ENCODE peak calls at places on chromosome 16, in four cellular contexts. N is IMR-90, U is K562, S is GM12878. F is an unnamed sample.

GRCh38 chr16:11726008-11726407 is 16.6 kb downstream of the TXNDC11 start:
- DNase-seq in U (no peak), N (no peak), S (no peak), F (no peak)

GRCh38 chr16:15507299-15507958 is 73.0 kb downstream of the BMERB1 start:
- DNase-seq in N (peak), S (no peak), U (no peak), F (peak)

GRCh38 chr16:72837846-72838661 is 209.9 kb downstream of the ZFHX3 start:
- DNase-seq in U (no peak), N (peak), S (no peak), F (no peak)

GRCh38 chr16:54266363-54266955 is 20.1 kb downstream of the IRX3 start:
- DNase-seq in S (no peak), N (no peak), U (no peak), F (no peak)

GRCh38 chr16:28208824-28209223 is 2.9 kb downstream of the XPO6 start:
- DNase-seq in U (no peak), S (no peak), N (no peak), F (peak)

GRCh38 chr16:86086471-86086870 is 187.5 kb downstream of the IRF8 start:
- DNase-seq in U (no peak), S (no peak), N (no peak), F (no peak)

GRCh38 chr16:74991593-74992403 is 6.9 kb upstream of the WDR59 start:
- DNase-seq in N (no peak), U (peak), S (no peak), F (no peak)

GRCh38 chr16:15482748-15483118 is 48.3 kb downstream of the BMERB1 start:
- DNase-seq in N (no peak), S (no peak), U (no peak), F (no peak)

GRCh38 chr16:56336071-56336688 is 89.2 kb downstream of the AMFR start:
- DNase-seq in U (peak), N (no peak), S (no peak), F (no peak)

GRCh38 chr16:57871457-57871856 is 69.2 kb upstream of the KIFC3 start:
- DNase-seq in S (no peak), U (no peak), N (peak), F (peak)

GRCh38 chr16:50699345-50700159 is 6.1 kb downstream of the NOD2 start:
- DNase-seq in S (no peak), N (peak), U (no peak), F (no peak)

GRCh38 chr16:25256821-25257503 is 683 bp downstream of the ZKSCAN2 start:
- DNase-seq in U (peak), S (no peak), N (peak), F (no peak)

GRCh38 chr16:27161398-27161797 is 41.9 kb upstream of the KDM8 start:
- DNase-seq in N (no peak), U (peak), S (no peak), F (no peak)

GRCh38 chr16:12257926-12258561 is 281.5 kb downstream of the SNX29 start:
- DNase-seq in S (no peak), U (peak), N (no peak), F (no peak)

GRCh38 chr16:20851601-20852000 is 45.3 kb downstream of the REXO5 start:
- DNase-seq in N (peak), S (no peak), U (no peak), F (peak)

GRCh38 chr16:79021991-79022390 is 578.5 kb downstream of the MAF start:
- DNase-seq in S (no peak), N (no peak), U (no peak), F (no peak)

GRCh38 chr16:30371248-30371816 is 1.0 kb upstream of the TBC1D10B start:
- DNase-seq in N (no peak), U (no peak), S (no peak), F (no peak)

GRCh38 chr16:24418729-24419128 is 120.6 kb upstream of the RBBP6 start:
- DNase-seq in S (no peak), U (no peak), N (no peak), F (no peak)

GRCh38 chr16:56618138-56618537 is 7.4 kb upstream of the MT1E start:
- DNase-seq in U (no peak), S (no peak), N (no peak), F (no peak)

GRCh38 chr16:49473131-49473530 is 99.5 kb downstream of the C16orf78 start:
- DNase-seq in S (no peak), N (no peak), U (no peak), F (no peak)

GRCh38 chr16:81645303-81645702 is 133.8 kb upstream of the PLCG2 start:
- DNase-seq in N (peak), U (no peak), S (no peak), F (peak)

GRCh38 chr16:30084816-30085159 is 6.9 kb downstream of the TBX6 start:
- DNase-seq in S (no peak), N (no peak), U (no peak), F (no peak)

GRCh38 chr16:89201467-89202377 is 1.4 kb upstream of the SLC22A31 start:
- DNase-seq in N (peak), U (peak), S (no peak), F (peak)

GRCh38 chr16:1764971-1765370 is 6.4 kb downstream of the NME3 start:
- DNase-seq in S (no peak), U (no peak), N (no peak), F (no peak)

GRCh38 chr16:66944054-66944441 is 8.7 kb downstream of the CES2 start:
- DNase-seq in S (no peak), N (no peak), U (no peak), F (no peak)

GRCh38 chr16:87310610-87311009 is 6.6 kb downstream of the C16orf95 start:
- DNase-seq in U (no peak), N (no peak), S (no peak), F (no peak)

GRCh38 chr16:49567940-49568339 is 194.3 kb downstream of the C16orf78 start:
- DNase-seq in N (no peak), U (peak), S (no peak), F (no peak)

GRCh38 chr16:1698680-1699079 is 7.3 kb upstream of the MAPK8IP3 start:
- DNase-seq in U (no peak), S (no peak), N (no peak), F (no peak)

GRCh38 chr16:1144476-1145382 is 8.2 kb upstream of the CACNA1H start:
- DNase-seq in N (no peak), S (no peak), U (no peak), F (no peak)

GRCh38 chr16:4651842-4652241 is 27.2 kb downstream of the MGRN1 start:
- DNase-seq in S (no peak), U (no peak), N (no peak), F (no peak)

GRCh38 chr16:9144106-9144505 is 52.7 kb downstream of the HAPSTR1 start:
- DNase-seq in U (no peak), N (no peak), S (no peak), F (no peak)

GRCh38 chr16:79618041-79618711 is 17.6 kb upstream of the MAF start:
- DNase-seq in N (no peak), S (no peak), U (no peak), F (no peak)

GRCh38 chr16:29975811-29976511 is 2.3 kb downstream of the TAOK2 start:
- DNase-seq in U (no peak), N (no peak), S (no peak), F (peak)

DNA sequence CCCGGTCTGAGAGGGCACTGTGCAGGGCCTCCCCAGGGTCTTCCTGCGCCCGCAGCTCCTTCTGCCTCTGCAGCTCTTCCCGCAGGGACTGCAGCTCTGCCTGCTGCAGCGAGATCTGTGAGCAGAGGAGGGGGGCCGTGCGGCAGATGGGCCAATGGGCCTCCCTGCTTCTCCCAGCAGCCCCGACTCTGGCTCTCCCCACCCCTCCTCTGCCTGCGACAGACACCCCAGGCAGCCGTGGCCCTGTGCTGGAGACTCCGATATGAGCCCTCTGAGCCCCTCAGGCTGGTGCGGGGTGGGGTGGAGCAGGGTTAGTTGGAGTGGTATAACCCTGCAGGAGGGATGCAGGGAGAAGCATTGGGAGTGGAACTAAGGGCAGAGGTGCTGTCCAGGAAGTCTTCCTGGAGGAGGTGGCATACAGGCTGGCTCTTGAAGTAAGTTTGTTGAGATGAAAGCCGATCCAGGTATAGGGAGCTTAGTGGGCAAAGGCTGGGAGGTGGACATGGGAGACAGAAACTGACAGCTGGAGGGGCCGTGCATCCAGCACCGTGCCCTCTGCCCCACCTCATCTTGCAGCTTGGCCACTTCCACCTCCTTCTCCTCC is 5.0 kb downstream of the THOC6 start:
- DNase-seq in N (no peak), U (no peak), S (no peak), F (no peak)
- H3K27ac ChIP-seq in N (no peak), U (no peak), S (no peak), F (no peak)

GRCh38 chr16:84308120-84308519 is 13.4 kb downstream of the WFDC1 start:
- DNase-seq in U (peak), S (no peak), N (peak), F (peak)
- TF ChIP-seq FOS in U (no peak), S (no peak), N (no peak), F (no peak)

DNA sequence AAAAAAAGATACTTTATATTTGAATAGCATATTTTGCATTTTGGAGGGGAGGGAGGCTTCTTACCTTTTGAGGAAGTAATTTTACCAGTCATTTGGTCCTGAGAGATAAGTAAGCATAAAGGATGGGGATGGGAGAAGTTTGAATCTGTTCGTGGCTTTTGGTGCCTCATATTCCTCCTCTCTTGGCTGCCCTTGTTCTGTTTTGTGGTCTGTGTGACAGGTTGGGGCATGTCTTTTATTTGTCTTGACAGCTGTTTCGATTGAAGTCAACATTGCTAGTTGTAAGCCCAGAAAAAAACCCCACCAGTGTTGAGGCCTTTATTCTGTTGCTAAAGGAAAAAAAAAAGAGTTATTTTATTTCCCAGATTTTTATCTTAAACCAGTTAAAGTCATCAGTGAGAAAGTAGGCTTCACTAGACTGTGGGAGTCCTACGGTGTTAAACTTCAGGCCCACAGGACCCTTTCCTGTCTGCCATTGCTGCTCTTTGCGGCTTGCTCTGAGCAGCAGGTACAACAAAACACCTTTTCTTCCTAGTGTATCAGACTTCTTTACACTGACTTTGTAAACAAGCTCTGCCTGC is 11.4 kb downstream of the SLC7A6 start:
- DNase-seq in S (peak), U (no peak), N (no peak), F (no peak)
- H3K27ac ChIP-seq in S (peak), U (no peak), N (no peak), F (no peak)

DNA sequence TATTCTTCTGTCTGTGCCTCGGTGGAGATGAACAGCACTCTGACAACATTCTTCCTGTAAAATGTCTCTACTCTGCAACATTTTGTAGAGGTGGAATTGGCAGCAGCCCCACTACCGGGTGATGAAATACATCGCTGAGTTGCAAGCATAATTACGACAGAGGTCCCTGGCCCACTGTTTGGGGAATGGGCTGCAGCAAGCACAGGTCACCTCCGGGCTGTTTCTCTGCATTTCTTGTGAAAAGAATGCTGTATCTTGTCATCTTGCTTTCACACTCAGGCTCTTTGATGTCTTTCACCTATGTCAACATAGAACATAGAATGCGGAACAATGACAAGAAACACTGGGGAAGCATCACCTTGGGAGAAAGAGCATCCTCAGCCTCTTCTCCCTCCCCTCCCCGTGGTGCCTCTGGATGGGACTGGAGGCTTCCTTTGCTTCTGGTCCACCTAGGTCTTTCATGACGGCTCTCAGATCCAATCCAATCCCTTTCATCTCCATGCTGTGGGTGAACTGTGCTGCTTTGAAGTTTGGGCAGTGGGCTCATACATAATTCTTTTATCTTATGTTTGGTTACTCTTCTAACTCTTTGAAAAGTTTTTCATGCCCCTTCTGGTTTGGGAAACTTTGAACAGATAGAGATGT is 265.0 kb downstream of the PHKB start:
- DNase-seq in N (peak), S (no peak), U (no peak), F (no peak)
- TF ChIP-seq FOS in N (no peak), S (no peak), U (no peak), F (no peak)